ENCODE peak calls at places on chromosomes 1 and 21, in ten cellular contexts. Q, W, P, V, A, Z, K, B, I and S are unnamed samples. For H3K27me3, the result is how much of the 10 kb centered on the place peaks cover.

GRCh38 chr1:11448375-11449085 is 30.4 kb upstream of the DISP3 start:
- DNase-seq in I (no peak), Q (no peak), B (no peak), Z (no peak), W (no peak), K (no peak), P (no peak), A (no peak), V (no peak), S (no peak)

GRCh38 chr21:38945536-38946245 is 140.0 kb downstream of the ETS2 start:
- DNase-seq in I (peak), B (no peak), P (no peak), W (no peak), A (no peak), Q (peak), V (peak), K (no peak), Z (no peak), S (no peak)

GRCh38 chr1:234559152-234559916 is 50.6 kb downstream of the IRF2BP2 start:
- DNase-seq in Q (no peak), P (no peak), V (no peak), A (no peak), K (no peak), Z (no peak), W (no peak), I (no peak), B (no peak), S (no peak)

GRCh38 chr1:116075981-116076380 is 35.2 kb upstream of the MAB21L3 start:
- DNase-seq in Z (no peak), A (peak), W (no peak), I (no peak), K (no peak), B (no peak), P (no peak), V (no peak), Q (no peak), S (no peak)

GRCh38 chr21:16330340-16331319 is 600.8 kb downstream of the USP25 start:
- DNase-seq in W (no peak), V (peak), P (no peak), A (peak), K (peak), Q (peak), B (no peak), I (peak), Z (peak), S (peak)

GRCh38 chr1:206956313-206956597 is 10.0 kb upstream of the PIGR start:
- DNase-seq in Z (no peak), B (no peak), W (no peak), V (no peak), K (no peak), Q (no peak), P (no peak), A (no peak), I (no peak), S (no peak)

GRCh38 chr1:167291539-167292195 is 71.0 kb downstream of the POU2F1 start:
- DNase-seq in K (no peak), P (no peak), A (no peak), W (no peak), B (no peak), Q (no peak), V (peak), Z (no peak), I (peak), S (no peak)

GRCh38 chr1:55262822-55263221 is 47.7 kb upstream of the USP24 start:
- DNase-seq in A (no peak), V (peak), W (no peak), I (peak), Q (no peak), B (no peak), Z (no peak), P (no peak), K (no peak), S (no peak)

GRCh38 chr1:156400191-156400920 is 31.3 kb downstream of the RHBG start:
- DNase-seq in K (no peak), P (no peak), B (no peak), Q (no peak), W (no peak), Z (no peak), A (no peak), V (no peak), I (no peak), S (no peak)

GRCh38 chr1:91440845-91441244 is 36.2 kb upstream of the HFM1 start:
- DNase-seq in Z (no peak), B (no peak), Q (no peak), A (peak), I (peak), W (no peak), P (no peak), K (no peak), V (no peak), S (no peak)

GRCh38 chr21:16124397-16125130 is 394.8 kb downstream of the USP25 start:
- DNase-seq in I (peak), V (peak), K (peak), Q (no peak), B (no peak), W (no peak), A (no peak), P (no peak), Z (no peak), S (no peak)

GRCh38 chr1:180131510-180131909 is 23.2 kb upstream of the QSOX1 start:
- DNase-seq in V (peak), A (no peak), Q (no peak), W (no peak), Z (no peak), P (no peak), I (peak), K (no peak), B (no peak), S (no peak)

GRCh38 chr21:35796834-35797233 is 263.5 kb downstream of the SETD4 start:
- DNase-seq in Q (no peak), P (no peak), I (peak), Z (no peak), K (no peak), B (no peak), A (no peak), V (peak), W (no peak), S (no peak)

GRCh38 chr1:204647114-204647804 is 38.3 kb downstream of the LRRN2 start:
- DNase-seq in V (peak), A (peak), W (peak), Z (peak), K (no peak), B (no peak), Q (peak), P (no peak), I (peak), S (peak)

GRCh38 chr1:16289959-16290358 is 53.0 kb upstream of the CPLANE2 start:
- DNase-seq in Q (no peak), W (no peak), B (no peak), K (no peak), A (no peak), I (no peak), Z (no peak), V (no peak), P (no peak), S (no peak)
- TF ChIP-seq CTCF in Q (no peak), W (no peak), B (no peak), K (no peak), A (no peak), I (no peak), Z (peak), V (peak), P (no peak), S (no peak)

GRCh38 chr1:17566892-17567291 is 27.4 kb downstream of the ARHGEF10L start:
- DNase-seq in V (no peak), A (no peak), P (no peak), Z (no peak), Q (no peak), W (no peak), I (no peak), B (no peak), K (no peak), S (no peak)
- H3K27me3 ChIP-seq in V (under half), A (under half), P (under half), Z (under half), Q (under half), W (under half), I (under half), B (under half), K (under half), S (under half)

DNA sequence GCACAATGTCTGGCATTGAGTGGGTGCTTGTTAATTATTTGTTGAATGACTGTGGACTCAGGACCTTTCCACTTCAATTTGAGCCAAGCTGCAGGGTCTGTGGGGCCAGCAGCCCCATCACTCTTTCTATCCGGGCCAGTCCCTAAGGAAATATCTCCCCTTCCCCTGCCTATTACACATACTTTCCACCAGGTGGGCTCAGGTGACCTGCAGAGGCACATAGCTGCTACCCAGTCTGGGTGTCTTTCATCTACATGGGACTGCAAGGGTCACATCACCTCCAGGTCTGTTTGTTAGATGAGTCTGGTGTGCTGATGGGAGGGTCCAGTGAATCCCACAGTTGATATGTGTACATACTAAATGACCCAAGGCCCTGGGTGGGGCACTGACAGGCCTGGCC is 59.6 kb upstream of the KDM4A start:
- DNase-seq in I (no peak), V (no peak), A (no peak), Q (peak), Z (no peak), W (no peak), P (no peak), K (no peak), B (no peak), S (no peak)
- TF ChIP-seq CTCF in I (no peak), V (peak), A (no peak), Q (peak), Z (peak), W (no peak), P (no peak), K (no peak), B (no peak), S (no peak)

GRCh38 chr1:238443687-238444086 is 553.0 kb upstream of the ZP4 start:
- DNase-seq in A (no peak), Z (no peak), P (no peak), I (no peak), V (no peak), W (no peak), Q (no peak), K (no peak), B (no peak), S (no peak)

GRCh38 chr1:238438296-238439275 is 547.9 kb upstream of the ZP4 start:
- DNase-seq in A (no peak), K (no peak), W (no peak), V (no peak), Z (no peak), P (no peak), Q (peak), I (no peak), B (no peak), S (no peak)

GRCh38 chr1:238439483-238439882 is 548.8 kb upstream of the ZP4 start:
- DNase-seq in A (no peak), V (no peak), W (no peak), I (no peak), Q (peak), Z (no peak), B (no peak), K (no peak), P (no peak), S (no peak)
- H3K27me3 ChIP-seq in A (under half), V (under half), W (under half), I (under half), Q (under half), Z (under half), B (under half), K (under half), P (under half), S (under half)

GRCh38 chr1:33001282-33001681 is 35.4 kb downstream of the AK2 start:
- DNase-seq in K (no peak), V (no peak), A (no peak), Q (peak), I (no peak), Z (no peak), W (no peak), P (no peak), B (no peak), S (no peak)
- TF ChIP-seq CTCF in K (no peak), V (no peak), A (peak), Q (peak), I (no peak), Z (peak), W (no peak), P (no peak), B (no peak), S (no peak)

GRCh38 chr1:145965119-145965744 is 742 bp downstream of the POLR3GL start:
- DNase-seq in A (no peak), K (no peak), V (no peak), B (no peak), I (no peak), Z (no peak), P (no peak), Q (no peak), W (no peak), S (no peak)

GRCh38 chr1:145967288-145967687 is 2.8 kb downstream of the POLR3GL start:
- DNase-seq in Q (no peak), A (no peak), V (no peak), Z (no peak), K (no peak), I (no peak), W (no peak), B (no peak), P (no peak), S (no peak)

GRCh38 chr1:145962157-145963102 is 1.9 kb downstream of the ANKRD34A start:
- DNase-seq in Z (no peak), P (no peak), V (no peak), A (no peak), K (no peak), Q (peak), B (peak), I (no peak), W (no peak), S (no peak)

GRCh38 chr1:145963218-145964019 is 956 bp downstream of the ANKRD34A start:
- DNase-seq in Z (no peak), P (no peak), A (no peak), K (no peak), I (no peak), Q (no peak), B (no peak), W (no peak), V (peak), S (no peak)

GRCh38 chr1:145964328-145965118 is at the start of the genes ANKRD34A and POLR3GL:
- DNase-seq in P (peak), I (peak), A (peak), B (peak), Q (peak), W (peak), K (peak), V (peak), Z (peak), S (peak)
- H3K27me3 ChIP-seq in P (under half), I (under half), A (under half), B (under half), Q (half or more), W (under half), K (under half), V (under half), Z (under half), S (under half)

GRCh38 chr1:235942979-235943575 is 76.4 kb upstream of the LYST start:
- DNase-seq in Z (no peak), V (no peak), B (no peak), Q (no peak), I (no peak), K (no peak), P (no peak), W (no peak), A (no peak), S (peak)
- TF ChIP-seq CTCF in Z (no peak), V (no peak), B (no peak), Q (no peak), I (no peak), K (no peak), P (no peak), W (no peak), A (no peak), S (no peak)

DNA sequence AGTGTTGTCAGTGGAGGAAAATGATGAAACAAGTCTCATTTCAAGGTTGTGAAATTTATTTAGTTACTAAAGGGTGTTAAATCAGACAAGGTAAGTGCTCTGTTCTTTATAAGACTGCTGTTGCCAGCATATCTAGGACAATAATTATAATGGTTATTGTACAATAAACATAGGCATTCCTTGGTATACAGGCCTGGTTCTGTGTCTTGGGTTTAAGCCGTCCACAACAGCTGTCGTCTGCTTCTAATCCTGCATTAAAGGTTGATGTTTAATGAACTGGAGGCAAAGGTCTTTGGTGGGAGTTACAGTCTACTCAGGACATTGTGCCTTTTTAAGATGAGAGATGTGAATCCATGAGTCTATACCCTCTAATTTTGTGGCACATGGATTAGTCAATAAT is 23.4 kb upstream of the FMO4 start:
- DNase-seq in A (no peak), B (no peak), K (no peak), V (no peak), Z (no peak), P (no peak), I (no peak), W (no peak), Q (no peak), S (no peak)
- H3K27me3 ChIP-seq in A (under half), B (under half), K (under half), V (under half), Z (under half), P (under half), I (under half), W (under half), Q (under half), S (under half)

GRCh38 chr1:150192012-150192411 is 42.3 kb downstream of the PLEKHO1 start:
- DNase-seq in W (no peak), I (no peak), B (no peak), V (peak), K (no peak), Q (no peak), A (no peak), Z (peak), P (no peak), S (no peak)

GRCh38 chr1:150185481-150185880 is 35.8 kb downstream of the PLEKHO1 start:
- DNase-seq in I (no peak), P (no peak), Q (no peak), K (no peak), Z (no peak), A (no peak), W (no peak), V (no peak), B (no peak), S (no peak)

GRCh38 chr1:150182233-150182632 is 32.5 kb downstream of the PLEKHO1 start:
- DNase-seq in V (no peak), I (no peak), Z (no peak), P (no peak), W (no peak), K (no peak), A (no peak), Q (no peak), B (no peak), S (no peak)

GRCh38 chr1:150186789-150187559 is 37.3 kb downstream of the PLEKHO1 start:
- DNase-seq in K (no peak), V (peak), A (peak), Q (peak), I (peak), Z (peak), P (no peak), W (no peak), B (no peak), S (no peak)

GRCh38 chr1:150187560-150187931 is 37.8 kb downstream of the PLEKHO1 start:
- DNase-seq in V (no peak), P (no peak), Z (no peak), I (no peak), B (no peak), W (no peak), K (no peak), Q (no peak), A (no peak), S (no peak)
- TF ChIP-seq CTCF in V (no peak), P (no peak), Z (no peak), I (no peak), B (no peak), W (no peak), K (peak), Q (no peak), A (no peak), S (no peak)